ENCODE peak calls at places on chromosomes 1 and 21, in four cellular contexts. R, F, W and H are unnamed samples.

GRCh38 chr1:168728452-168729404 is at the start of gene DPT:
- DNase-seq in R (peak; percentile 35), F (peak; percentile 71), W (peak; percentile 44), H (no peak)

GRCh38 chr1:160925652-160926241 is 28.9 kb downstream of the ITLN2 start:
- DNase-seq in R (no peak), F (no peak), W (no peak), H (peak; percentile 20)

GRCh38 chr1:67688526-67689219 is 3.7 kb downstream of the GADD45A start:
- DNase-seq in R (no peak), F (no peak), W (no peak), H (no peak)

GRCh38 chr1:42924249-42925131 is 34.2 kb downstream of the SLC2A1 start:
- DNase-seq in R (peak; percentile 95), F (peak; percentile 93), W (peak; percentile 96), H (peak; percentile 81)

GRCh38 chr1:207941664-207942063 is 30.7 kb upstream of the CD34 start:
- DNase-seq in R (no peak), F (peak; percentile 92), W (peak; percentile 25), H (peak; percentile 25)

GRCh38 chr1:230681599-230681998 is 32.3 kb downstream of the AGT start:
- DNase-seq in R (peak; percentile 71), F (no peak), W (no peak), H (peak; percentile 74)

GRCh38 chr1:89552481-89553194 is 28.0 kb downstream of the LRRC8B start:
- DNase-seq in R (no peak), F (no peak), W (no peak), H (no peak)

GRCh38 chr1:19708558-19708957 is 43.9 kb downstream of the HTR6 start:
- DNase-seq in R (no peak), F (no peak), W (no peak), H (no peak)

GRCh38 chr1:84598846-84599741 is 24.9 kb upstream of the CTBS start:
- DNase-seq in R (no peak), F (no peak), W (no peak), H (peak; percentile 73)

GRCh38 chr1:193448682-193449461 is 262.5 kb upstream of the B3GALT2 start:
- DNase-seq in R (no peak), F (no peak), W (no peak), H (no peak)

GRCh38 chr1:184693011-184693410 is 61.6 kb downstream of the EDEM3 start:
- DNase-seq in R (no peak), F (no peak), W (no peak), H (no peak)

GRCh38 chr1:115452600-115453329 is 114.7 kb upstream of the NGF start:
- DNase-seq in R (no peak), F (no peak), W (no peak), H (no peak)

GRCh38 chr1:85465099-85465790 is at the start of gene DDAH1:
- DNase-seq in R (peak; percentile 87), F (peak; percentile 50), W (peak; percentile 93), H (peak; percentile 35)

GRCh38 chr21:42468511-42469131 is 27.4 kb downstream of the RSPH1 start:
- DNase-seq in R (no peak), F (no peak), W (no peak), H (no peak)

GRCh38 chr1:224615861-224616760 is at the start of gene CNIH3:
- DNase-seq in R (peak; percentile 60), F (no peak), W (peak; percentile 68), H (no peak)

GRCh38 chr1:172252296-172252695 is 168.2 kb upstream of the C1orf105 start:
- DNase-seq in R (no peak), F (no peak), W (no peak), H (peak; percentile 2)

GRCh38 chr1:41672641-41673313 is 188.3 kb upstream of the EDN2 start:
- DNase-seq in R (no peak), F (no peak), W (no peak), H (peak; percentile 45)

GRCh38 chr1:84892657-84893618 is at the start of gene LPAR3:
- DNase-seq in R (peak; percentile 44), F (no peak), W (peak; percentile 88), H (no peak)

GRCh38 chr1:43506233-43506632 is 24.4 kb upstream of the PTPRF start:
- DNase-seq in R (no peak), F (no peak), W (no peak), H (no peak)

GRCh38 chr1:6860401-6860800 is 75.1 kb downstream of the CAMTA1 start:
- DNase-seq in R (no peak), F (no peak), W (no peak), H (peak; percentile 82)

GRCh38 chr1:202858789-202859414 is 30.0 kb downstream of the RABIF start:
- DNase-seq in R (no peak), F (peak; percentile 43), W (no peak), H (no peak)

GRCh38 chr21:29939859-29940245 is at the start of gene GRIK1:
- DNase-seq in R (peak; percentile 39), F (no peak), W (no peak), H (no peak)

GRCh38 chr1:31366796-31367195 is 6.1 kb downstream of the FABP3 start:
- DNase-seq in R (no peak), F (no peak), W (no peak), H (no peak)

GRCh38 chr1:33220701-33221384 is 35.4 kb upstream of the ZNF362 start:
- DNase-seq in R (peak; percentile 32), F (no peak), W (no peak), H (no peak)

GRCh38 chr1:186310307-186310706 is 64.7 kb downstream of the TPR start:
- DNase-seq in R (no peak), F (no peak), W (no peak), H (no peak)

GRCh38 chr1:12167493-12168429 is 970 bp downstream of the TNFRSF1B start:
- DNase-seq in R (no peak), F (no peak), W (no peak), H (no peak)

GRCh38 chr1:111241797-111242196 is 14.3 kb downstream of the CHI3L2 start:
- DNase-seq in R (no peak), F (no peak), W (no peak), H (no peak)

GRCh38 chr1:207454046-207454964 is at the start of gene CR2:
- DNase-seq in R (peak; percentile 74), F (peak; percentile 13), W (peak; percentile 23), H (no peak)

GRCh38 chr1:207745839-207746767 is 5.8 kb upstream of the CD46 start:
- DNase-seq in R (no peak), F (no peak), W (no peak), H (no peak)

GRCh38 chr1:162218975-162219374 is 149.5 kb downstream of the NOS1AP start:
- DNase-seq in R (no peak), F (no peak), W (no peak), H (no peak)

GRCh38 chr1:101004061-101004460 is 21.5 kb downstream of the DPH5 start:
- DNase-seq in R (peak; percentile 13), F (no peak), W (no peak), H (no peak)

GRCh38 chr1:36881071-36881405 is 153.3 kb downstream of the GRIK3 start:
- DNase-seq in R (no peak), F (no peak), W (peak; percentile 1), H (no peak)

GRCh38 chr1:223403184-223403815 is 10.1 kb downstream of the CCDC185 start:
- DNase-seq in R (no peak), F (no peak), W (no peak), H (no peak)

GRCh38 chr1:54117815-54118563 is 34.8 kb downstream of the CDCP2 start:
- DNase-seq in R (no peak), F (no peak), W (no peak), H (no peak)

GRCh38 chr1:24988560-24988912 is 58.5 kb upstream of the RUNX3 start:
- DNase-seq in R (no peak), F (no peak), W (no peak), H (no peak)

GRCh38 chr1:9909222-9910046 is 635 bp downstream of the CTNNBIP1 start:
- DNase-seq in R (peak; percentile 50), F (peak; percentile 48), W (no peak), H (no peak)
- H3K27ac ChIP-seq in R (peak overlapping the region; percentile 72), F (peak overlapping the region; percentile 70), W (no peak overlapping the region), H (no peak overlapping the region)

DNA sequence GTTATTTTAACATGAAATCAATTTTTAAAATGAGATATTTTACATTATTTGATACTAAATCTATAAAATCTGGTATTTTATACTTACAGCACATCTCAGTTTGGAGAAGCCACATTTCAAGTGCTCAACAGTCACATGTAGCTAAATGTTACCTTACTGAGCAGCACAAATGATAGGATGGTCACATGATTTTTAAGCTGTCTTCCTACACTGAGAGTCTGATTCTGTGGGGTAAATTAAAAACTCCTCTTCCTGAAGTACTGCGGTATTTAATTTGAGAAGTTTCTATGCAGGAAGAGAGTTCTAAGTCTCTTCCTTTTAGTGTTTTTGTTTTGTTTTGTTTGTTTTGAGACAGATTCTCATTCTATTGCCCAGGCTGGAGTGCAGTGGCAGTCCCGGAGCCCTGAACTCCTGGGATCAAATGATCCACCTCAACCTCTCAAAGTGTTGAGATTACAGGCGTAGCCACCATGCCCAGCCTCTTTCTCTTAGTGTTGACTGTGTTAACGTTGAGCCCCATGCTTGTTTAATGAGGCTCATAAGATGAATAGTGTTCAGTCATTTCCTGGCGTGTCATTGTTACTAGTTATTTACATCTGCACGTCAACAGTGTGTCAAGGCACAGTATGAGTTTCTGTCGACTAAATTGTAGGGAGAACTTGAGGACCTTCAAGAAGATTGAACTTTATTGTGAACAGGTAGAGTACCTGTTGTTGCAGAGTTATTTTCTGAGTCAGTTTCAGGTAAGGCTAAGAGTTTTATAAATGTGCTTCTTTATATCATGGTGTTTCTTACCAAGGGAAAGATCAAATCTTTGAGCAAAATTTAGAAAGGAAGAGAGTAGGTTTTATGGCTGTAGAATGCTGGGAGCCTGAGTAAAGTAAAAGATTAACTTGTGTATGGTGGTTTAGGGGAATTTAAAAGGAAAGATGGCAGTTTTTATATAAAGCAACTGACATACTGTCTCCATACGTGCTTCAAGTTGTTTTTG is 3.3 kb downstream of the CNST start:
- DNase-seq in R (no peak), F (no peak), W (no peak), H (no peak)
- H3K4me3 ChIP-seq in R (no peak overlapping the region), F (no peak overlapping the region), W (no peak overlapping the region), H (no peak overlapping the region)

GRCh38 chr1:237070519-237070918 is 28.5 kb downstream of the RYR2 start:
- DNase-seq in R (no peak), F (no peak), W (no peak), H (no peak)
- H3K27ac ChIP-seq in R (no peak overlapping the region), F (no peak overlapping the region), W (no peak overlapping the region), H (no peak overlapping the region)

DNA sequence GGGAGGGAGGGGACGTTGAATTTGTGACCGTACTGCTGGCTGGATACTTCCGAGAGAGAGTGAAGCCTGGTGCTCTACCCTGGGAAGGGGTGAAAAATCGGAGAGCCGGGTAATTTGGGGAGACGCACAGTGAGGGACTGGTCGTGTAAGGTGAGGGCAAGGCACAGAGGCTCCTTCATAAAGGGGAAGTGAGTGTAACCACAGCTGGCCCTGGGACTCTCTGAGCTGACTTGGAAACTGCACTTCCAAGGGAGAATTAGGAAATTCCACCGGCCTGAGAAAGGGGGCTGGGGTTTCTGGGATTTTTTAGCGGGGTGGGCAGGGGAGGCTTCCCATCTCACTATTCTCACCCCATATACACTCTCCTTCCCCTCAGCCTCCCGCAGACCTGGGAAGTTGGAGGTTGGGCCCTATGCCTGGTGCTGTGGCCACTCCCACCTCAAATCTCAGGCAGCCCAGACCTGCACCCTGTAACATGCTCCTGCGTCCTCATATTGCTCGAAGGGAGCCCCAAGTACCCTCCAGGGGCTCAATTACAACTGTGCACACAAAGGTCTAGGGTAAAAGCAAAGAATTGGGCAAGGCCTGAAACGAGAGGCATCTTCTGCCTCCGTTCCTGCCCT is 88.2 kb upstream of the IPO9 start:
- DNase-seq in R (no peak), F (no peak), W (no peak), H (no peak)
- H3K4me3 ChIP-seq in R (peak overlapping the region; percentile 99), F (peak overlapping the region; percentile 53), W (peak overlapping the region; percentile 53), H (peak overlapping the region; percentile 72)

GRCh38 chr1:156493749-156494148 is 6.8 kb downstream of the MEF2D start:
- DNase-seq in R (no peak), F (no peak), W (no peak), H (no peak)
- H3K27ac ChIP-seq in R (no peak overlapping the region), F (peak overlapping the region; percentile 77), W (no peak overlapping the region), H (no peak overlapping the region)